ENCODE peak calls at places on chromosomes 16 and 17, in five cellular contexts. One of them, this sample, is unnamed.
A peak's percentile ranks its signal among the peaks of the same experiment; 100 is the strongest.

GRCh38 chr16:19137201-19137601 is 23.4 kb downstream of the ITPRIPL2 start:
- DNase-seq in cardiac muscle cell: no peak
- DNase-seq in spleen: no peak
- DNase-seq in left ventricle myocardium inferior: no peak
- DNase-seq in uterus: no peak
- DNase-seq in this sample: no peak

GRCh38 chr17:62859146-62859545 is 51.0 kb upstream of the MARCHF10 start:
- DNase-seq in left ventricle myocardium inferior: no peak
- DNase-seq in cardiac muscle cell: peak; percentile 90
- DNase-seq in uterus: no peak
- DNase-seq in spleen: no peak
- DNase-seq in this sample: no peak

GRCh38 chr16:10738231-10739077 is 5.2 kb upstream of the NUBP1 start:
- DNase-seq in cardiac muscle cell: peak; percentile 74
- DNase-seq in spleen: peak; percentile 79
- DNase-seq in left ventricle myocardium inferior: peak; percentile 87
- DNase-seq in uterus: peak; percentile 50
- DNase-seq in this sample: no peak

GRCh38 chr16:79213214-79213613 is 387.3 kb downstream of the MAF start:
- DNase-seq in spleen: no peak
- DNase-seq in cardiac muscle cell: no peak
- DNase-seq in uterus: no peak
- DNase-seq in left ventricle myocardium inferior: no peak
- DNase-seq in this sample: no peak

GRCh38 chr17:41689497-41690299 is 1.0 kb downstream of the EIF1 start:
- DNase-seq in uterus: no peak
- DNase-seq in cardiac muscle cell: peak; percentile 79
- DNase-seq in spleen: no peak
- DNase-seq in left ventricle myocardium inferior: no peak
- DNase-seq in this sample: no peak

GRCh38 chr16:78987676-78988075 is 612.9 kb downstream of the MAF start:
- DNase-seq in uterus: no peak
- DNase-seq in spleen: no peak
- DNase-seq in cardiac muscle cell: no peak
- DNase-seq in left ventricle myocardium inferior: no peak
- DNase-seq in this sample: no peak

GRCh38 chr16:65537336-65537735 is 415.5 kb upstream of the CDH11 start:
- DNase-seq in cardiac muscle cell: no peak
- DNase-seq in left ventricle myocardium inferior: no peak
- DNase-seq in uterus: no peak
- DNase-seq in spleen: no peak
- DNase-seq in this sample: no peak

GRCh38 chr17:42422958-42423712 is at the start of gene CAVIN1:
- DNase-seq in cardiac muscle cell: peak; percentile 99
- DNase-seq in uterus: peak; percentile 100
- DNase-seq in spleen: peak; percentile 91
- DNase-seq in left ventricle myocardium inferior: peak; percentile 100
- DNase-seq in this sample: peak; percentile 97

GRCh38 chr17:20890338-20890737 is 152.5 kb downstream of the USP22 start:
- DNase-seq in spleen: no peak
- DNase-seq in cardiac muscle cell: no peak
- DNase-seq in uterus: no peak
- DNase-seq in left ventricle myocardium inferior: no peak
- DNase-seq in this sample: no peak

GRCh38 chr17:1011138-1011537 is 14.2 kb downstream of the TIMM22 start:
- DNase-seq in spleen: no peak
- DNase-seq in uterus: no peak
- DNase-seq in left ventricle myocardium inferior: no peak
- DNase-seq in cardiac muscle cell: no peak
- DNase-seq in this sample: no peak

GRCh38 chr17:383771-384621 is 31.4 kb upstream of the RPH3AL start:
- DNase-seq in cardiac muscle cell: no peak
- DNase-seq in left ventricle myocardium inferior: no peak
- DNase-seq in uterus: no peak
- DNase-seq in spleen: peak; percentile 50
- DNase-seq in this sample: no peak

GRCh38 chr17:66469088-66469442 is 166.7 kb downstream of the PRKCA start:
- DNase-seq in spleen: no peak
- DNase-seq in uterus: no peak
- DNase-seq in cardiac muscle cell: no peak
- DNase-seq in left ventricle myocardium inferior: peak; percentile 21
- DNase-seq in this sample: no peak

GRCh38 chr17:13510062-13510461 is 91.7 kb downstream of the HS3ST3A1 start:
- DNase-seq in spleen: no peak
- DNase-seq in uterus: no peak
- DNase-seq in left ventricle myocardium inferior: no peak
- DNase-seq in cardiac muscle cell: peak; percentile 63
- DNase-seq in this sample: no peak

DNA sequence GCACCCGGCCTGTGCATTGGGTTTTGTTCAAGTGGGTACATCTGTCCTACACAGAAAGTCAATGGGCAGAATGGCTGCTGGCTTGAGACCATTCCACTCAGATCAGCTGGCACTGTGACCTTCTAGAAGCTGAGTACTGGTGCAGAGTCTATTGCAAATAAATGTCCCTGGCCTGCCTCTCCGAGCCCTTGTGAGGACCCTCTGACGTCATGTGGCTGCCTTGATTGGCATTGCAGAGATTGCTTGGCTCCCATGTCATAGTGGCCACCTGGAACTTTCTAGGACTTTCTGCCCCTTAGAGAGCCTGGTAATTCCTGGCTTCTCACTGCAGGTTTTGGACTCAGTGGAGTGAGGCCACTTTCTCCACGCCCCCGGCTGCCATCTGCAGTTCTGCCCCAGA is 211.3 kb downstream of the ENGASE start:
- DNase-seq in cardiac muscle cell: no peak
- DNase-seq in left ventricle myocardium inferior: no peak
- DNase-seq in spleen: no peak
- DNase-seq in uterus: no peak
- DNase-seq in this sample: no peak
- H3K27me3 ChIP-seq in cardiac muscle cell: peaks cover 4% of the 10 kb centered on the region
- H3K27me3 ChIP-seq in left ventricle myocardium inferior: peaks cover 94% of the 10 kb centered on the region
- H3K27me3 ChIP-seq in spleen: no peaks in the 10 kb centered on the region
- H3K27me3 ChIP-seq in uterus: no peaks in the 10 kb centered on the region
- H3K27me3 ChIP-seq in this sample: peaks cover 2% of the 10 kb centered on the region

GRCh38 chr17:17751996-17752821 is 71.0 kb downstream of the RAI1 start:
- DNase-seq in uterus: peak; percentile 97
- DNase-seq in cardiac muscle cell: peak; percentile 97
- DNase-seq in left ventricle myocardium inferior: peak; percentile 95
- DNase-seq in spleen: peak; percentile 99
- DNase-seq in this sample: peak; percentile 75
- TF ChIP-seq CTCF in uterus: peak; percentile 34
- TF ChIP-seq CTCF in cardiac muscle cell: peak; percentile 33
- TF ChIP-seq CTCF in left ventricle myocardium inferior: peak; percentile 37
- TF ChIP-seq CTCF in spleen: peak; percentile 68
- TF ChIP-seq CTCF in this sample: peak; percentile 25

GRCh38 chr16:22618842-22619241 is 108.2 kb downstream of the NPIPB5 start:
- DNase-seq in spleen: no peak
- DNase-seq in uterus: no peak
- DNase-seq in cardiac muscle cell: no peak
- DNase-seq in left ventricle myocardium inferior: no peak
- DNase-seq in this sample: no peak
- H3K27me3 ChIP-seq in spleen: no peaks in the 10 kb centered on the region
- H3K27me3 ChIP-seq in uterus: no peaks in the 10 kb centered on the region
- H3K27me3 ChIP-seq in cardiac muscle cell: no peaks in the 10 kb centered on the region
- H3K27me3 ChIP-seq in left ventricle myocardium inferior: peaks cover 53% of the 10 kb centered on the region
- H3K27me3 ChIP-seq in this sample: peaks cover 4% of the 10 kb centered on the region

GRCh38 chr17:44133918-44134476 is 7.7 kb upstream of the HROB start:
- DNase-seq in uterus: no peak
- DNase-seq in spleen: no peak
- DNase-seq in cardiac muscle cell: no peak
- DNase-seq in left ventricle myocardium inferior: no peak
- DNase-seq in this sample: no peak

GRCh38 chr17:44132275-44132821 is 8.9 kb upstream of the HDAC5 start:
- DNase-seq in spleen: no peak
- DNase-seq in cardiac muscle cell: no peak
- DNase-seq in left ventricle myocardium inferior: no peak
- DNase-seq in uterus: no peak
- DNase-seq in this sample: no peak

GRCh38 chr17:44134752-44135568 is 6.8 kb upstream of the HROB start:
- DNase-seq in left ventricle myocardium inferior: no peak
- DNase-seq in uterus: no peak
- DNase-seq in cardiac muscle cell: no peak
- DNase-seq in spleen: no peak
- DNase-seq in this sample: no peak

DNA sequence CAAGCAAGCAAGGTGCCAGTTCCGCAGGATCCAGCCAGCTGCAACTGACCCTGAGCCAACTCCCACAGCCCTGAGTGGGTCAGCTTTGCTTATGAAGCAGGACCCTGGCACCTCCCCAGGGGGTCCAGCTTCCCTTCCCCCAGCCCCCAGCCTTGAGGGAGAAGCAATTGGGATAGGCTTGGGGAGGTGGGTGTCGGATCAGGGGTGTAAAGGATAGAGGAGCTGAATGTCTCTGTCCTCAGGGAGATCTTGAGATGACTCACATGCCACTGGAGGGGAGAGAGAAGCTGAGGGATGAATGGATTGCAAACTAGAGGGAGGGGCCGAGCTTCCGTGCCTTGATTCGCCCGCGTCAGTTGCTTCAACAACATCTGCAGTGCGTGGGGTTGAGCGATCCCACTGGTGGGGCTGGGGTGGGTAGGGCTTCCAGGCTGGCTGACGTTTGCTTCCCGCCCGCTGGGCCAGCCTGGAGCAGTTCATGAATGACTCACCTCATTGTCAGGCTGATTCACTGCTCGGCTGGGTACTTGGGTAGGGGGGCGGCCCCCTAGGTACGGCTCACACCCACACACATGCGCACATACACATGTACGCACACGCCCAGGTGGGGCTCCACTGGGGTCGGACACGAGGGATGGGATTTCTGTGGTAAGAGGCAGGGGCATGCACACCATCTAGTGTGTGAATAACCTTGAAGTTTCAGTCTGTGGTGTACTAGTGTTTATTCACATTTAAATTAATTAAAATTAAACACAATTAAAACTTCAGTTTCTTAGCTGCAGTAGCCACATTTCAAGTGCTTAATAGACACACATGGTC is 3.6 kb upstream of the HROB start:
- DNase-seq in cardiac muscle cell: peak; percentile 99
- DNase-seq in uterus: peak; percentile 88
- DNase-seq in left ventricle myocardium inferior: peak; percentile 63
- DNase-seq in spleen: no peak
- DNase-seq in this sample: peak; percentile 98
- TF ChIP-seq CTCF in cardiac muscle cell: no peak
- TF ChIP-seq CTCF in uterus: no peak
- TF ChIP-seq CTCF in left ventricle myocardium inferior: no peak
- TF ChIP-seq CTCF in spleen: no peak
- TF ChIP-seq CTCF in this sample: no peak

DNA sequence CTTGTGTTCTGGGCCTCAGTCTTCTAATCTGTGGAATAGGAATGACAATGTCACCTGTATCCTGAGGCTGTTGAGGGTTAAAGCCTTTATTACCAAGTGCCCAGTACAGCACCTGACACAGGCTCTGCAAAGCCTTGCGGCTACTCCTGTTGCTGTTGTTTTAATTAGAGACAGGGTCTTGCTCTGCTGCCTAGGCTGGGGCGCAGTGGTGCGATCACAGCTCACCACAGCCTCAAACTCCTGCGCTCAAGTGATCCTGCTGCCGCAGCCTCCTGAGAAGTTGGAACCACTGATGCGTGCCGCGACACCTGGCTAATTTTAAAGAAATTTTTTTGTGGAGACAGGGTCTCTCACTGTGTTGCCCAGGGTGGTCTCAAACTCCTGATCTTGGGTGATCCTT is 5.4 kb downstream of the GSE1 start:
- DNase-seq in cardiac muscle cell: no peak
- DNase-seq in spleen: no peak
- DNase-seq in left ventricle myocardium inferior: no peak
- DNase-seq in uterus: no peak
- DNase-seq in this sample: no peak
- H3K27me3 ChIP-seq in cardiac muscle cell: no peaks in the 10 kb centered on the region
- H3K27me3 ChIP-seq in spleen: no peaks in the 10 kb centered on the region
- H3K27me3 ChIP-seq in left ventricle myocardium inferior: no peaks in the 10 kb centered on the region
- H3K27me3 ChIP-seq in uterus: no peaks in the 10 kb centered on the region
- H3K27me3 ChIP-seq in this sample: no peaks in the 10 kb centered on the region